ENCODE peak calls at places on chromosomes 5 and 9, in five cellular contexts. D is tibial nerve, E is neural progenitor cell, R is heart right ventricle, H is progenitor cell of endocrine pancreas. Y is an unnamed sample.

GRCh38 chr5:82164109-82164956 is 113.8 kb downstream of the RPS23 start:
- DNase-seq in D (no peak), E (no peak), R (no peak), H (no peak), Y (no peak)

GRCh38 chr5:107147584-107147983 is 523.2 kb downstream of the EFNA5 start:
- DNase-seq in D (no peak), E (peak; percentile 30), R (no peak), H (no peak), Y (no peak)

GRCh38 chr5:9447691-9448090 is 98.2 kb downstream of the SEMA5A start:
- DNase-seq in D (no peak), E (no peak), R (no peak), H (no peak), Y (no peak)

GRCh38 chr9:127968046-127968445 is 12.7 kb downstream of the EEIG1 start:
- DNase-seq in D (no peak), E (no peak), R (no peak), H (no peak), Y (no peak)

GRCh38 chr9:127877566-127877998 is at the start of gene AK1:
- DNase-seq in D (peak; percentile 72), E (peak; percentile 81), R (peak; percentile 86), H (peak; percentile 61), Y (peak; percentile 76)

GRCh38 chr9:85742630-85742928 is 825 bp upstream of the AGTPBP1 start:
- DNase-seq in D (no peak), E (no peak), R (no peak), H (no peak), Y (no peak)

GRCh38 chr9:130264414-130265350 is 878 bp upstream of the HMCN2 start:
- DNase-seq in D (no peak), E (no peak), R (no peak), H (no peak), Y (no peak)

GRCh38 chr5:156208271-156208670 is 118.7 kb upstream of the SGCD start:
- DNase-seq in D (no peak), E (peak; percentile 69), R (no peak), H (no peak), Y (peak; percentile 12)

GRCh38 chr5:168609806-168610482 is 30.8 kb upstream of the PANK3 start:
- DNase-seq in D (no peak), E (no peak), R (no peak), H (no peak), Y (no peak)

GRCh38 chr5:138468966-138469539 is 3.8 kb downstream of the EGR1 start:
- DNase-seq in D (no peak), E (no peak), R (no peak), H (no peak), Y (no peak)

GRCh38 chr5:169808118-169808581 is 171.1 kb downstream of the DOCK2 start:
- DNase-seq in D (no peak), E (peak; percentile 68), R (no peak), H (no peak), Y (no peak)

GRCh38 chr5:2753452-2754409 is 2.3 kb upstream of the IRX2 start:
- DNase-seq in D (no peak), E (peak; percentile 59), R (no peak), H (no peak), Y (no peak)

GRCh38 chr5:68046445-68046844 is 169.1 kb upstream of the PIK3R1 start:
- DNase-seq in D (no peak), E (no peak), R (no peak), H (no peak), Y (no peak)

GRCh38 chr5:105042623-105043022 is 1480.0 kb upstream of the NUDT12 start:
- DNase-seq in D (no peak), E (no peak), R (no peak), H (no peak), Y (no peak)

GRCh38 chr9:134429007-134429406 is 102.8 kb downstream of the RXRA start:
- DNase-seq in D (no peak), E (no peak), R (no peak), H (no peak), Y (no peak)

GRCh38 chr5:173969167-173970049 is 19.6 kb upstream of the C5orf47 start:
- DNase-seq in D (no peak), E (peak; percentile 36), R (no peak), H (no peak), Y (no peak)

GRCh38 chr5:173973614-173973969 is 15.4 kb upstream of the C5orf47 start:
- DNase-seq in D (no peak), E (peak; percentile 34), R (no peak), H (no peak), Y (no peak)

GRCh38 chr5:173971681-173972080 is 17.3 kb upstream of the C5orf47 start:
- DNase-seq in D (no peak), E (no peak), R (no peak), H (no peak), Y (no peak)

GRCh38 chr5:173972844-173973613 is 15.9 kb upstream of the C5orf47 start:
- DNase-seq in D (peak; percentile 74), E (peak; percentile 91), R (peak; percentile 73), H (peak; percentile 73), Y (peak; percentile 87)

DNA sequence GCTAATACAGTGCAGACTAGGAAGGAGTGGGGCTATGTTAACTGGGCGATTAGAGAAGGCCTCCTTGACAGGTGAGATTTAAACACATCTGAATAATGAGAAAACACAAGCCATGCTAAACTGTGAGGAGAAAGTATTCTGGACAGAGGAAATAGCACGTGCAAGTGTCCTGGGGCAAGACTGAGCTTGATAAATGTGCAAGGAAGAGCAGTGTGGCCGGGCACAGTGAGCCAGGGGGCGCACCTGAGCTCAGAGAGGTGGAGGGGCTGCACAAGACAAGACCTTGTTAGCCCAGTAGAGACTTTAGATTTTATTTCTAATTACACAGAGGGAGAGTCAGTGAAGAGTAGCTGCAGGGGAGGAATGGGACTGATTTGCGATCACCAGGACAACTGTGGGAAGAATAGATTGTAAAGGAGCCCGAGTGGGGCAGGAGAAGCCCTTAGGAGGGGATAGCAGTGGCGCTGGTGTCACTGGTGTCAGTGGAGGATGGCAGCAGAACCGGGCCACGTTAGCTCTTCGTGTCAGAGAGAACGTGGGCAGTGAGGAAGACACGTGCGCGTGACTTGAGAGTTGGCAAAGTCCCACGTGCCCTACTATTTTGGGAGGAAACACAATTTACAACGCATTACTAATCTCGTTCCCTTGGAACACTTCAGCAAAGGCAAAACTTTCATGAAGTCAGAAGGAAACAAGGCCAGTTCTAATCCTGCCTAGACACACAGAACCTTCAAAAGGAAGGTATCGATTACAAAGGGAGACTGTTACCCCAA is 17.9 kb upstream of the C5orf47 start:
- DNase-seq in D (no peak), E (no peak), R (no peak), H (no peak), Y (no peak)
- TF ChIP-seq CTCF in D (no peak), E (peak; percentile 13), R (peak; percentile 7), H (no peak), Y (no peak)

GRCh38 chr9:23229764-23230434 is 596.1 kb downstream of the ELAVL2 start:
- DNase-seq in D (no peak), E (peak; percentile 21), R (no peak), H (no peak), Y (no peak)

GRCh38 chr9:23232831-23233230 is 593.2 kb downstream of the ELAVL2 start:
- DNase-seq in D (no peak), E (no peak), R (no peak), H (no peak), Y (no peak)
- TF ChIP-seq CTCF in D (no peak), E (no peak), R (no peak), H (no peak), Y (no peak)

GRCh38 chr5:14364576-14365472 is 216.8 kb upstream of the OTULINL start:
- DNase-seq in D (no peak), E (peak; percentile 73), R (no peak), H (peak; percentile 56), Y (peak; percentile 35)
- TF ChIP-seq CTCF in D (no peak), E (peak; percentile 85), R (peak; percentile 51), H (peak; percentile 82), Y (peak; percentile 32)

GRCh38 chr9:78783743-78784142 is 486.8 kb downstream of the PSAT1 start:
- DNase-seq in D (no peak), E (no peak), R (no peak), H (no peak), Y (no peak)
- TF ChIP-seq CTCF in D (no peak), E (peak; percentile 36), R (no peak), H (peak; percentile 43), Y (peak; percentile 31)

GRCh38 chr5:140549237-140550144 is 2.0 kb downstream of the EIF4EBP3 start:
- DNase-seq in D (no peak), E (no peak), R (no peak), H (no peak), Y (no peak)

GRCh38 chr5:140548300-140548688 is 832 bp downstream of the EIF4EBP3 start:
- DNase-seq in D (no peak), E (no peak), R (no peak), H (no peak), Y (no peak)

GRCh38 chr5:140547508-140548299 is at the start of gene EIF4EBP3:
- DNase-seq in D (peak; percentile 94), E (peak; percentile 98), R (peak; percentile 98), H (peak; percentile 88), Y (peak; percentile 93)

GRCh38 chr5:140550147-140551079 is 3.0 kb downstream of the EIF4EBP3 start:
- DNase-seq in D (no peak), E (no peak), R (no peak), H (no peak), Y (no peak)

DNA sequence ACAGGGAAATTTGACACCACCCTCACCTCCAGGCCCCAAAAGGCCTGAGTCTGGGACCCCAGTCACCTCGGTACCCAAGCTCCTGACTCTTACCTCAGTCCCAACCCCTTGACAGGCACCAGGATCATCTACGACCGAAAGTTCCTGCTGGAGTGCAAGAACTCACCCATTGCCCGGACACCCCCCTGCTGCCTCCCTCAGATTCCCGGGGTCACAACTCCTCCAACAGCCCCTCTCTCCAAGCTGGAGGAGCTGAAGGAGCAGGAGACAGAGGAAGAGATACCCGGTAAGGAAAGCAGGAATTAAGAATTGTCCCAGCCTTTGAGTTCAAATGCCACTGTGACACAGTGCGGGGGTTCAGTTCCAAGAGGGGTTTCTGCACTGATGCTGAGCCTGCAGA is 1.3 kb downstream of the EIF4EBP3 start:
- DNase-seq in D (no peak), E (no peak), R (no peak), H (no peak), Y (no peak)
- TF ChIP-seq CTCF in D (no peak), E (no peak), R (no peak), H (no peak), Y (no peak)

DNA sequence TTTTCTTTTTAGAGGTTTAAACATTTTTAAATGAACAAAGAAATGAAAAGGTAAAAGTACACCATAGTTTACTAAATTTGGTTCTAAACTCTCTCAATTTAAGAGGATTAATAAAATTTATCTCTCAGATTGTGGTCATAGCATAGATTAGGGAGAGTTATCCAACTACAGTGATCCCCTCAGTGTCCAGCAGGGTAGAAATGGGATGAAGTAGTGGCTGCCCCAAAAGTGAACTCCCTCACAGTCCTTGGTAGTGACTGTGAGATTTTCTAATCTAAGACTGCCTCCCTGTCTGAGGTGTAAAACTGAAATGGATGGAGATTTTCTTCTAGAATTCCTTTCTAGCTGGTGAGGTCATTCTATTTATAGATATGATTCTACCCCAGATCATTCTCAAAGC is 455.5 kb downstream of the ACTL7B start:
- DNase-seq in D (no peak), E (no peak), R (no peak), H (no peak), Y (no peak)
- TF ChIP-seq CTCF in D (no peak), E (no peak), R (no peak), H (peak; percentile 19), Y (no peak)

GRCh38 chr5:157575096-157575872 is at the start of gene ADAM19:
- DNase-seq in D (no peak), E (peak; percentile 85), R (peak; percentile 68), H (peak; percentile 55), Y (peak; percentile 80)
- TF ChIP-seq CTCF in D (peak; percentile 39), E (peak; percentile 32), R (no peak), H (peak; percentile 26), Y (no peak)